ENCODE peak calls at places on chromosomes 13 and 19, in eight cellular contexts. One of them, this sample, is unnamed.

GRCh38 chr13:66952507-66952906 is 277.6 kb downstream of the PCDH9 start:
- DNase-seq in ovary: no peak
- DNase-seq in heart left ventricle: no peak
- DNase-seq in aorta: no peak
- DNase-seq in A549: no peak
- DNase-seq in cardiac muscle cell: no peak
- DNase-seq in HCT116: no peak
- DNase-seq in small intestine: no peak
- DNase-seq in this sample: no peak

GRCh38 chr13:49608932-49609331 is 19.4 kb upstream of the ARL11 start:
- DNase-seq in ovary: no peak
- DNase-seq in heart left ventricle: no peak
- DNase-seq in aorta: no peak
- DNase-seq in A549: no peak
- DNase-seq in cardiac muscle cell: no peak
- DNase-seq in HCT116: no peak
- DNase-seq in small intestine: no peak
- DNase-seq in this sample: no peak

GRCh38 chr19:3370728-3371591 is 4.6 kb downstream of the NFIC start:
- DNase-seq in ovary: peak; percentile 42
- DNase-seq in heart left ventricle: no peak
- DNase-seq in aorta: no peak
- DNase-seq in A549: no peak
- DNase-seq in cardiac muscle cell: no peak
- DNase-seq in HCT116: no peak
- DNase-seq in small intestine: no peak
- DNase-seq in this sample: no peak

GRCh38 chr13:110593430-110594130 is 21.8 kb upstream of the NAXD start:
- DNase-seq in ovary: no peak
- DNase-seq in heart left ventricle: no peak
- DNase-seq in aorta: no peak
- DNase-seq in A549: peak; percentile 54
- DNase-seq in cardiac muscle cell: peak; percentile 69
- DNase-seq in HCT116: peak; percentile 50
- DNase-seq in small intestine: peak; percentile 78
- DNase-seq in this sample: no peak

GRCh38 chr19:35936738-35937268 is 629 bp downstream of the LRFN3 start:
- DNase-seq in ovary: no peak
- DNase-seq in heart left ventricle: no peak
- DNase-seq in aorta: no peak
- DNase-seq in A549: no peak
- DNase-seq in cardiac muscle cell: no peak
- DNase-seq in HCT116: no peak
- DNase-seq in small intestine: no peak
- DNase-seq in this sample: no peak

GRCh38 chr13:27952931-27953670 is 16.0 kb downstream of the CDX2 start:
- DNase-seq in ovary: no peak
- DNase-seq in heart left ventricle: no peak
- DNase-seq in aorta: no peak
- DNase-seq in A549: no peak
- DNase-seq in cardiac muscle cell: no peak
- DNase-seq in HCT116: no peak
- DNase-seq in small intestine: peak; percentile 96
- DNase-seq in this sample: no peak

GRCh38 chr19:23481043-23481442 is 85.8 kb upstream of the ZNF91 start:
- DNase-seq in ovary: no peak
- DNase-seq in heart left ventricle: no peak
- DNase-seq in aorta: no peak
- DNase-seq in A549: no peak
- DNase-seq in cardiac muscle cell: no peak
- DNase-seq in HCT116: no peak
- DNase-seq in small intestine: no peak
- DNase-seq in this sample: no peak

GRCh38 chr13:107124129-107124718 is 556.3 kb upstream of the ARGLU1 start:
- DNase-seq in ovary: no peak
- DNase-seq in heart left ventricle: no peak
- DNase-seq in aorta: no peak
- DNase-seq in A549: peak; percentile 0
- DNase-seq in cardiac muscle cell: peak; percentile 38
- DNase-seq in HCT116: no peak
- DNase-seq in small intestine: peak; percentile 56
- DNase-seq in this sample: no peak

GRCh38 chr19:16420781-16421386 is 50.9 kb downstream of the EPS15L1 start:
- DNase-seq in ovary: no peak
- DNase-seq in heart left ventricle: peak; percentile 80
- DNase-seq in aorta: no peak
- DNase-seq in A549: no peak
- DNase-seq in cardiac muscle cell: peak; percentile 95
- DNase-seq in HCT116: no peak
- DNase-seq in small intestine: no peak
- DNase-seq in this sample: no peak

GRCh38 chr19:752652-753517 is 2.0 kb downstream of the MISP start:
- DNase-seq in ovary: peak; percentile 78
- DNase-seq in heart left ventricle: no peak
- DNase-seq in aorta: peak; percentile 80
- DNase-seq in A549: peak; percentile 99
- DNase-seq in cardiac muscle cell: no peak
- DNase-seq in HCT116: peak; percentile 89
- DNase-seq in small intestine: peak; percentile 97
- DNase-seq in this sample: no peak

GRCh38 chr19:1110809-1111640 is 7.2 kb downstream of the GPX4 start:
- DNase-seq in ovary: no peak
- DNase-seq in heart left ventricle: no peak
- DNase-seq in aorta: no peak
- DNase-seq in A549: peak; percentile 62
- DNase-seq in cardiac muscle cell: no peak
- DNase-seq in HCT116: no peak
- DNase-seq in small intestine: no peak
- DNase-seq in this sample: no peak

GRCh38 chr13:100550433-100550832 is 38.2 kb downstream of the GGACT start:
- DNase-seq in ovary: peak; percentile 65
- DNase-seq in heart left ventricle: no peak
- DNase-seq in aorta: no peak
- DNase-seq in A549: no peak
- DNase-seq in cardiac muscle cell: no peak
- DNase-seq in HCT116: no peak
- DNase-seq in small intestine: no peak
- DNase-seq in this sample: peak; percentile 66

GRCh38 chr13:100131863-100132574 is 43.1 kb downstream of the PCCA start:
- DNase-seq in ovary: no peak
- DNase-seq in heart left ventricle: no peak
- DNase-seq in aorta: no peak
- DNase-seq in A549: peak; percentile 63
- DNase-seq in cardiac muscle cell: no peak
- DNase-seq in HCT116: peak; percentile 45
- DNase-seq in small intestine: no peak
- DNase-seq in this sample: no peak

GRCh38 chr19:2359992-2360875 is at the start of gene TMPRSS9:
- DNase-seq in ovary: no peak
- DNase-seq in heart left ventricle: no peak
- DNase-seq in aorta: no peak
- DNase-seq in A549: no peak
- DNase-seq in cardiac muscle cell: no peak
- DNase-seq in HCT116: no peak
- DNase-seq in small intestine: no peak
- DNase-seq in this sample: no peak

GRCh38 chr19:55603581-55604292 is 1.7 kb upstream of the ZNF865 start:
- DNase-seq in ovary: peak; percentile 38
- DNase-seq in heart left ventricle: no peak
- DNase-seq in aorta: no peak
- DNase-seq in A549: no peak
- DNase-seq in cardiac muscle cell: no peak
- DNase-seq in HCT116: no peak
- DNase-seq in small intestine: peak; percentile 19
- DNase-seq in this sample: no peak

GRCh38 chr19:13053761-13054604 is 48.7 kb downstream of the LYL1 start:
- DNase-seq in ovary: peak; percentile 85
- DNase-seq in heart left ventricle: peak; percentile 93
- DNase-seq in aorta: peak; percentile 96
- DNase-seq in A549: peak; percentile 59
- DNase-seq in cardiac muscle cell: peak; percentile 86
- DNase-seq in HCT116: peak; percentile 80
- DNase-seq in small intestine: no peak
- DNase-seq in this sample: peak; percentile 78

GRCh38 chr13:40665754-40666057 is 735 bp downstream of the FOXO1 start:
- DNase-seq in ovary: no peak
- DNase-seq in heart left ventricle: no peak
- DNase-seq in aorta: no peak
- DNase-seq in A549: no peak
- DNase-seq in cardiac muscle cell: no peak
- DNase-seq in HCT116: no peak
- DNase-seq in small intestine: peak; percentile 38
- DNase-seq in this sample: no peak

GRCh38 chr13:97499181-97499580 is 65.2 kb downstream of the RAP2A start:
- DNase-seq in ovary: no peak
- DNase-seq in heart left ventricle: no peak
- DNase-seq in aorta: no peak
- DNase-seq in A549: no peak
- DNase-seq in cardiac muscle cell: no peak
- DNase-seq in HCT116: no peak
- DNase-seq in small intestine: no peak
- DNase-seq in this sample: no peak

GRCh38 chr13:31965361-31966066 is 66.1 kb upstream of the FRY start:
- DNase-seq in ovary: no peak
- DNase-seq in heart left ventricle: no peak
- DNase-seq in aorta: no peak
- DNase-seq in A549: no peak
- DNase-seq in cardiac muscle cell: no peak
- DNase-seq in HCT116: no peak
- DNase-seq in small intestine: peak; percentile 20
- DNase-seq in this sample: no peak

GRCh38 chr13:35474551-35474950 is 1.9 kb downstream of the MAB21L1 start:
- DNase-seq in ovary: no peak
- DNase-seq in heart left ventricle: no peak
- DNase-seq in aorta: no peak
- DNase-seq in A549: no peak
- DNase-seq in cardiac muscle cell: peak; percentile 29
- DNase-seq in HCT116: no peak
- DNase-seq in small intestine: no peak
- DNase-seq in this sample: no peak

DNA sequence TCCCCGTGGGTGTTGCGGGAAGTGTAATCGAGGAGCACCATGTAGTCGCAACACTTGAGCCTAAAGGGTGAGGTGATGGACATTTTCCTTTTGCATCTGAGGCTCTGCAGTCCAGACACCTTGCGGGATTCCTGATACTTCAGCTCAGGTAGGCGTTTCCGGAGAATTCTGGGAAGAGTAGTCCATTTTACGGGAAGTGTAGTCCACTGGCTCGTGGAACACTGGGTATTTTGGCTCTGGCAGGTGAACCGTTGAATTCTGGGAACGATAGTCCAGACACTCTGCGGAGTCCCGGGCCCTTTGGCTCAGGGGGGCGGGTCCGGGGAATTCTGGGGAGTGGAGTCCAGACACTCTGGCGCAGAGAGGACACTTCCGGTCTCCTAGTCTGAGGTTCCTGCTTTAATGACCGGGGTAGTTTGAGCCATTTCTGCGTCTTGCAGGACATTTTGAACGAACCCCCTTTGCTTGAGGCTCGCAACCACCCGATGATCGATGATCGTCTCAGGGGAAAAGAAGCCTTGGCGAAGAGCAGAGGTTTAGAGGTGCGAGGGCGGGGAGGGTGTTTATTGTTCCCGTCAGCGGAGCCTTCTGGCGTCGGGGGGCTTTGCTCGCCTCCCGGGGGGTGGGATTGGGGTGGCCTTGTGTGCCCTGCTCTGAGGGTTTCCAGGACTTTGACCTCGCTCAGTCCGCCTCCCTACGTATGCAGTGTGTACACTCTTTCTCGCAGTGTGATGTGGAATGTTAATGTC is at the start of gene ZNF223:
- DNase-seq in ovary: peak; percentile 92
- DNase-seq in heart left ventricle: peak; percentile 94
- DNase-seq in aorta: peak; percentile 96
- DNase-seq in A549: peak; percentile 96
- DNase-seq in cardiac muscle cell: peak; percentile 96
- DNase-seq in HCT116: no peak
- DNase-seq in small intestine: peak; percentile 99
- DNase-seq in this sample: peak; percentile 96
- H3K27ac ChIP-seq in ovary: peak within 1 kb of the TSS; percentile 31
- H3K27ac ChIP-seq in heart left ventricle: peak within 1 kb of the TSS; percentile 44
- H3K27ac ChIP-seq in aorta: peak within 1 kb of the TSS; percentile 42
- H3K27ac ChIP-seq in A549: peak within 1 kb of the TSS; percentile 83
- H3K27ac ChIP-seq in cardiac muscle cell: peak within 1 kb of the TSS; percentile 68
- H3K27ac ChIP-seq in HCT116: no peak within 1 kb of the TSS
- H3K27ac ChIP-seq in small intestine: peak within 1 kb of the TSS; percentile 53
- H3K27ac ChIP-seq in this sample: peak within 1 kb of the TSS; percentile 69

GRCh38 chr13:108427355-108427754 is 157.8 kb downstream of the TNFSF13B start:
- DNase-seq in ovary: no peak
- DNase-seq in heart left ventricle: no peak
- DNase-seq in aorta: no peak
- DNase-seq in A549: peak; percentile 6
- DNase-seq in cardiac muscle cell: no peak
- DNase-seq in HCT116: no peak
- DNase-seq in small intestine: no peak
- DNase-seq in this sample: no peak
- H3K27ac ChIP-seq in ovary: no peak overlapping the region
- H3K27ac ChIP-seq in heart left ventricle: no peak overlapping the region
- H3K27ac ChIP-seq in aorta: no peak overlapping the region
- H3K27ac ChIP-seq in A549: no peak overlapping the region
- H3K27ac ChIP-seq in cardiac muscle cell: no peak overlapping the region
- H3K27ac ChIP-seq in HCT116: no peak overlapping the region
- H3K27ac ChIP-seq in small intestine: no peak overlapping the region
- H3K27ac ChIP-seq in this sample: no peak overlapping the region

GRCh38 chr13:44084146-44084545 is 204.4 kb downstream of the LACC1 start:
- DNase-seq in ovary: no peak
- DNase-seq in heart left ventricle: no peak
- DNase-seq in aorta: no peak
- DNase-seq in A549: no peak
- DNase-seq in cardiac muscle cell: no peak
- DNase-seq in HCT116: no peak
- DNase-seq in small intestine: no peak
- DNase-seq in this sample: no peak

GRCh38 chr13:44075113-44075512 is 195.4 kb downstream of the LACC1 start:
- DNase-seq in ovary: no peak
- DNase-seq in heart left ventricle: no peak
- DNase-seq in aorta: no peak
- DNase-seq in A549: no peak
- DNase-seq in cardiac muscle cell: no peak
- DNase-seq in HCT116: no peak
- DNase-seq in small intestine: no peak
- DNase-seq in this sample: no peak

GRCh38 chr13:44078806-44079378 is 199.2 kb downstream of the LACC1 start:
- DNase-seq in ovary: no peak
- DNase-seq in heart left ventricle: no peak
- DNase-seq in aorta: no peak
- DNase-seq in A549: no peak
- DNase-seq in cardiac muscle cell: no peak
- DNase-seq in HCT116: no peak
- DNase-seq in small intestine: peak; percentile 25
- DNase-seq in this sample: no peak

GRCh38 chr13:44079413-44080205 is 199.9 kb downstream of the LACC1 start:
- DNase-seq in ovary: no peak
- DNase-seq in heart left ventricle: no peak
- DNase-seq in aorta: no peak
- DNase-seq in A549: no peak
- DNase-seq in cardiac muscle cell: no peak
- DNase-seq in HCT116: no peak
- DNase-seq in small intestine: peak; percentile 42
- DNase-seq in this sample: no peak
- H3K27ac ChIP-seq in ovary: no peak overlapping the region
- H3K27ac ChIP-seq in heart left ventricle: no peak overlapping the region
- H3K27ac ChIP-seq in aorta: no peak overlapping the region
- H3K27ac ChIP-seq in A549: no peak overlapping the region
- H3K27ac ChIP-seq in cardiac muscle cell: no peak overlapping the region
- H3K27ac ChIP-seq in HCT116: no peak overlapping the region
- H3K27ac ChIP-seq in small intestine: no peak overlapping the region
- H3K27ac ChIP-seq in this sample: no peak overlapping the region

GRCh38 chr19:33274663-33275558 is 27.4 kb downstream of the CEBPA start:
- DNase-seq in ovary: no peak
- DNase-seq in heart left ventricle: peak; percentile 40
- DNase-seq in aorta: no peak
- DNase-seq in A549: no peak
- DNase-seq in cardiac muscle cell: no peak
- DNase-seq in HCT116: no peak
- DNase-seq in small intestine: no peak
- DNase-seq in this sample: no peak
- H3K27ac ChIP-seq in ovary: no peak overlapping the region
- H3K27ac ChIP-seq in heart left ventricle: no peak overlapping the region
- H3K27ac ChIP-seq in aorta: no peak overlapping the region
- H3K27ac ChIP-seq in A549: peak overlapping the region; percentile 76
- H3K27ac ChIP-seq in cardiac muscle cell: no peak overlapping the region
- H3K27ac ChIP-seq in HCT116: no peak overlapping the region
- H3K27ac ChIP-seq in small intestine: no peak overlapping the region
- H3K27ac ChIP-seq in this sample: no peak overlapping the region